ENCODE peak calls at places on chromosome 20, in four cellular contexts. K, L, N and B are unnamed samples.

GRCh38 chr20:37358366-37359150 is 12.6 kb downstream of the SRC start:
- DNase-seq in K (no peak), L (peak; percentile 62), N (no peak), B (no peak)

GRCh38 chr20:21496452-21496851 is 17.4 kb downstream of the NKX2-2 start:
- DNase-seq in K (no peak), L (no peak), N (peak; percentile 60), B (no peak)

GRCh38 chr20:25050501-25051350 is 7.2 kb downstream of the ACSS1 start:
- DNase-seq in K (no peak), L (peak; percentile 20), N (no peak), B (no peak)

GRCh38 chr20:31669876-31670275 is 32.2 kb downstream of the COX4I2 start:
- DNase-seq in K (no peak), L (no peak), N (no peak), B (no peak)

GRCh38 chr20:4060054-4060795 is 44.9 kb upstream of the RNF24 start:
- DNase-seq in K (no peak), L (no peak), N (no peak), B (no peak)

GRCh38 chr20:51666126-51666525 is 102.1 kb downstream of the ATP9A start:
- DNase-seq in K (no peak), L (no peak), N (no peak), B (no peak)

GRCh38 chr20:24648481-24648880 is 179.1 kb downstream of the SYNDIG1 start:
- DNase-seq in K (no peak), L (peak; percentile 16), N (peak; percentile 32), B (no peak)

GRCh38 chr20:10603971-10604864 is 69.6 kb downstream of the JAG1 start:
- DNase-seq in K (peak; percentile 77), L (peak; percentile 87), N (peak; percentile 93), B (peak; percentile 73)

GRCh38 chr20:46056970-46057855 is 28.2 kb downstream of the SLC12A5 start:
- DNase-seq in K (no peak), L (peak; percentile 30), N (peak; percentile 42), B (no peak)

GRCh38 chr20:47713163-47713562 is 72.1 kb downstream of the SULF2 start:
- DNase-seq in K (no peak), L (no peak), N (no peak), B (no peak)

GRCh38 chr20:47749367-47749766 is 35.9 kb downstream of the SULF2 start:
- DNase-seq in K (no peak), L (peak; percentile 68), N (peak; percentile 91), B (no peak)

GRCh38 chr20:4038047-4038459 is 22.7 kb upstream of the RNF24 start:
- DNase-seq in K (no peak), L (peak; percentile 65), N (peak; percentile 89), B (no peak)

GRCh38 chr20:59515013-59515905 is 89.1 kb upstream of the PHACTR3 start:
- DNase-seq in K (peak; percentile 4), L (peak; percentile 54), N (peak; percentile 23), B (no peak)

GRCh38 chr20:24838551-24839530 is 110.2 kb upstream of the CST7 start:
- DNase-seq in K (peak; percentile 48), L (no peak), N (peak; percentile 42), B (no peak)

GRCh38 chr20:23641936-23642751 is 4.4 kb upstream of the CST3 start:
- DNase-seq in K (peak; percentile 55), L (peak; percentile 56), N (peak; percentile 72), B (no peak)

GRCh38 chr20:24701027-24701426 is 231.6 kb downstream of the SYNDIG1 start:
- DNase-seq in K (no peak), L (no peak), N (no peak), B (no peak)

GRCh38 chr20:10656270-10656669 is 17.5 kb downstream of the JAG1 start:
- DNase-seq in K (no peak), L (peak; percentile 3), N (no peak), B (no peak)

GRCh38 chr20:41214202-41214601 is 76.9 kb downstream of the PLCG1 start:
- DNase-seq in K (no peak), L (no peak), N (no peak), B (no peak)

GRCh38 chr20:48217191-48217590 is 431.9 kb upstream of the SULF2 start:
- DNase-seq in K (no peak), L (no peak), N (no peak), B (no peak)

GRCh38 chr20:45967551-45968080 is 4.4 kb downstream of the ZNF335 start:
- DNase-seq in K (no peak), L (no peak), N (no peak), B (no peak)

GRCh38 chr20:60187683-60188082 is 229.5 kb downstream of the CDH26 start:
- DNase-seq in K (no peak), L (no peak), N (no peak), B (no peak)

GRCh38 chr20:4026093-4026601 is 10.8 kb upstream of the RNF24 start:
- DNase-seq in K (no peak), L (no peak), N (peak; percentile 84), B (no peak)

GRCh38 chr20:48891235-48892048 is 30.1 kb upstream of the ARFGEF2 start:
- DNase-seq in K (no peak), L (no peak), N (no peak), B (no peak)

GRCh38 chr20:48338717-48339116 is 489.1 kb downstream of the PREX1 start:
- DNase-seq in K (no peak), L (no peak), N (peak; percentile 96), B (no peak)

GRCh38 chr20:56625837-56626236 is 3.3 kb upstream of the TFAP2C start:
- DNase-seq in K (no peak), L (no peak), N (no peak), B (no peak)

GRCh38 chr20:4112490-4113420 is 97.4 kb upstream of the RNF24 start:
- DNase-seq in K (no peak), L (peak; percentile 37), N (peak; percentile 71), B (no peak)

GRCh38 chr20:20566523-20566922 is 145.9 kb downstream of the RALGAPA2 start:
- DNase-seq in K (no peak), L (no peak), N (no peak), B (no peak)

GRCh38 chr20:25574411-25574810 is 10.9 kb downstream of the NINL start:
- DNase-seq in K (no peak), L (no peak), N (peak; percentile 36), B (no peak)

GRCh38 chr20:48745330-48745729 is 82.5 kb downstream of the PREX1 start:
- DNase-seq in K (no peak), L (no peak), N (no peak), B (no peak)

DNA sequence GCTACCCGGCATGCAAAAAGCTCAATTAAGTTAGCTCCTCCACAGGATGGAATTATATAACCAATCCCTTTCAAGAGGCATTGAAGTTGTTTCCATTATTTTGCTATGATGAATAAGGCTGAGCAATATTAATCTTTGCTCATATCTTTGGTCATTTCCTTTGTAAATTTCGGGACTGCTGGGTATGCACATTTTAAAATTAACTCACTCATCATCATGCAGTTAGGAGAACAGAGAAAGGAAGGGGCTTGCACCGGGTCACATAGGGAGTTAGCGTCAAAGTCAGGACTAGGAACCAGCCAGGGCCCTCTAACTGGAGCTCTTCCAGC is 430 bp upstream of the FAM110A start:
- DNase-seq in K (no peak), L (no peak), N (no peak), B (no peak)
- H3K4me3 ChIP-seq in K (peak overlapping the region; percentile 84), L (peak overlapping the region; percentile 80), N (peak overlapping the region; percentile 84), B (peak overlapping the region; percentile 75)

GRCh38 chr20:54219751-54220426 is 12.0 kb downstream of the PFDN4 start:
- DNase-seq in K (no peak), L (no peak), N (peak; percentile 39), B (no peak)
- TF ChIP-seq CTCF in K (peak; percentile 54), L (peak; percentile 36), N (peak; percentile 57), B (peak; percentile 72)

DNA sequence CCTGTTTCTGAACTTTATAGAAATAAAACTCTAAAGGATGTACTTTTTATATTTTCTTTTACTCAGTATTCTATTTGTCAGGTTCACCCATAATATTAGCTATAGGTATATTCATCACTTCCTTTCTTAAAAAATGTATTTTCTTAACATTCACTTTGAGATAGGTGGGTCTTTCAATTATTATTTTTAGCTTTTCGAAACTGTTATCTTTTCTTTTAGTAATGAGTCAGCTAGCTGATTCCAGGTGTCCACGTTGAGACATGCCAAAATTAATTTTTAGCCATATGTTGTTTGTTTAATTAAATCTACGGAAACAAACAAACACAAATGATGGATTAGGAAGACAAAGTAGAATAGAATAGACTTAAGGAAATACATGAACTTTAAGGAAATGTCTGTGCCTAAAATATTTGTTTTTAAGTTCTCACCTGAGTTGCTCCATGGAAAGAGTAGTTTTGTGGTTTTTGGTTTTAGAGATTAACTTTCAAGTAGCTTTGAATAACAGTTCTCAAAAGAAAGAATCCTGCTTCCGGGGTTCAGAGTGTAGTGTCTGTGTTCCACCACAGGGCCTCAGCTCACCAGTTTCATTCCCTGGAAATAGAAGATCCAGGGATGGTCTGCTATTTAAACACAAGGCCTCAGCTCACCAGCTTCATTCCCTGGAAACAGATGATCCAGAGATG is 435.0 kb downstream of the HAO1 start:
- DNase-seq in K (no peak), L (no peak), N (no peak), B (no peak)
- H3K4me3 ChIP-seq in K (no peak overlapping the region), L (no peak overlapping the region), N (no peak overlapping the region), B (no peak overlapping the region)

DNA sequence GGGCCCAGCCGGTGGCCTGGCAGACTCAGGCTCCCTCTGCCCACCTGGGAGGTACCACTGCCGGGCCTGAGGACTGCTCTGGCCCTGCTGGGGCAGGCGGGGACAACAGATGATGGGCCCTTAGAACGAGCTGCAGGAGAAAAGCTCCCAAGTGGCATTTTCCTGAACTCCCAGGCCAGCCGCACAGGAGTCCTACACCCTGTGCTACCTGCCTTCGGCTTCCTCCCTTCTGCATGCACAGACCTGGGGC is 41.3 kb downstream of the DSTN start:
- DNase-seq in K (no peak), L (peak; percentile 19), N (peak; percentile 35), B (no peak)
- TF ChIP-seq CTCF in K (no peak), L (no peak), N (no peak), B (no peak)

GRCh38 chr20:62048346-62048761 is 17.3 kb downstream of the TAF4 start:
- DNase-seq in K (no peak), L (no peak), N (no peak), B (no peak)
- H3K4me3 ChIP-seq in K (no peak overlapping the region), L (no peak overlapping the region), N (no peak overlapping the region), B (no peak overlapping the region)

GRCh38 chr20:43681468-43681942 is 14.6 kb downstream of the MYBL2 start:
- DNase-seq in K (no peak), L (no peak), N (no peak), B (no peak)
- TF ChIP-seq CTCF in K (no peak), L (no peak), N (peak; percentile 14), B (no peak)

GRCh38 chr20:33242319-33243100 is 6.7 kb downstream of the BPIFA1 start:
- DNase-seq in K (no peak), L (no peak), N (no peak), B (no peak)

GRCh38 chr20:33239418-33239817 is 3.6 kb downstream of the BPIFA1 start:
- DNase-seq in K (no peak), L (no peak), N (no peak), B (no peak)

GRCh38 chr20:33239979-33240736 is 4.4 kb downstream of the BPIFA1 start:
- DNase-seq in K (no peak), L (no peak), N (no peak), B (no peak)

GRCh38 chr20:33237989-33238388 is 2.2 kb downstream of the BPIFA1 start:
- DNase-seq in K (no peak), L (no peak), N (no peak), B (no peak)

GRCh38 chr20:33240923-33241322 is 5.1 kb downstream of the BPIFA1 start:
- DNase-seq in K (no peak), L (no peak), N (no peak), B (no peak)
- H3K4me3 ChIP-seq in K (no peak overlapping the region), L (no peak overlapping the region), N (no peak overlapping the region), B (no peak overlapping the region)